ENCODE peak calls at places on chromosome 16, in five cellular contexts. N, W, A, M and X are unnamed samples.

GRCh38 chr16:82157836-82158235 is 12.2 kb downstream of the MPHOSPH6 start:
- DNase-seq in A (no peak), W (peak; percentile 3), N (peak; percentile 85), M (no peak), X (no peak)

GRCh38 chr16:46916980-46917379 is 32.8 kb downstream of the GPT2 start:
- DNase-seq in M (no peak), W (no peak), A (peak; percentile 25), N (no peak), X (no peak)

GRCh38 chr16:84286568-84287220 is 8.0 kb upstream of the WFDC1 start:
- DNase-seq in N (no peak), W (peak; percentile 86), A (no peak), M (no peak), X (no peak)

GRCh38 chr16:31213342-31213741 is 577 bp upstream of the TRIM72 start:
- DNase-seq in W (no peak), A (no peak), M (no peak), N (no peak), X (no peak)

GRCh38 chr16:78676351-78676750 is 576.9 kb downstream of the WWOX start:
- DNase-seq in M (no peak), A (no peak), W (no peak), N (no peak), X (no peak)

GRCh38 chr16:83345846-83346245 is 461.9 kb upstream of the HSBP1 start:
- DNase-seq in M (no peak), W (no peak), N (no peak), A (no peak), X (no peak)

GRCh38 chr16:9438991-9439390 is 347.5 kb downstream of the HAPSTR1 start:
- DNase-seq in N (no peak), W (no peak), A (no peak), M (no peak), X (no peak)

GRCh38 chr16:71456801-71457200 is 5.2 kb downstream of the ZNF23 start:
- DNase-seq in W (no peak), A (no peak), N (no peak), M (no peak), X (no peak)

GRCh38 chr16:57304169-57305061 is 19.9 kb upstream of the PLLP start:
- DNase-seq in N (no peak), A (peak; percentile 63), M (peak; percentile 65), W (peak; percentile 36), X (no peak)

GRCh38 chr16:22183335-22183734 is 21.0 kb downstream of the SDR42E2 start:
- DNase-seq in M (no peak), W (no peak), A (no peak), N (no peak), X (no peak)

GRCh38 chr16:825298-826061 is 24.9 kb upstream of the GNG13 start:
- DNase-seq in M (no peak), A (no peak), N (no peak), W (peak; percentile 34), X (no peak)

GRCh38 chr16:67150058-67150832 is 553 bp downstream of the B3GNT9 start:
- DNase-seq in A (peak; percentile 51), N (peak; percentile 31), M (no peak), W (peak; percentile 84), X (no peak)
- TF ChIP-seq CTCF in A (no peak), N (no peak), M (no peak), W (no peak), X (no peak)

GRCh38 chr16:66569827-66570405 is 3.7 kb downstream of the CMTM1 start:
- DNase-seq in W (peak; percentile 74), M (no peak), A (peak; percentile 38), N (no peak), X (no peak)
- H3K4me3 ChIP-seq in W (no peak overlapping the region), M (no peak overlapping the region), A (no peak overlapping the region), N (no peak overlapping the region), X (no peak overlapping the region)

DNA sequence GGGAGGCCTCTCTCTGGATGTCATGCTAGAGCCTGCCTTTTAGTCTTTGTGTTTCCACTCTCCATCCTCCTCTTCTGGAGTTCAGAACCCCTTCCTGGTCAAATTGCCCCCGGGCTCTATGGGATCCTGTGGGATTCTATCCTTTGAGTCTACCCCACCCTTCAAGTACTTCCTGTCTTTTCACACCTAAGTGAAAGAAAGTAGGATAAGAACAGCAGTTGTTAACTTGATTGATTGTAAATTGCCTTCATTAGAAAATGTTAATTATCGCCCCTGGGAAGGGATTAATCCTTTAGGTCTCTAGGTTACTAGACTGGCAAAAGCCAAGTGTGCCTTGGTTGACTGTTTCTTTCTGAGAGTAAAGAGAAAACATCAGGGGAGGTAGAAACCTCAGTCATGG is 30.1 kb downstream of the PRKCB start:
- DNase-seq in N (no peak), M (no peak), A (no peak), W (no peak), X (no peak)
- H3K4me1 ChIP-seq in N (peaks cover 17% of the 10 kb centered on the region), M (peaks cover 7% of the 10 kb centered on the region), A (no peaks in the 10 kb centered on the region), W (no peaks in the 10 kb centered on the region), X (no peaks in the 10 kb centered on the region)

GRCh38 chr16:90084215-90084614 is 7.1 kb upstream of the PRDM7 start:
- DNase-seq in N (no peak), A (no peak), M (no peak), W (no peak), X (no peak)

GRCh38 chr16:90078594-90078895 is 1.4 kb upstream of the PRDM7 start:
- DNase-seq in A (no peak), N (no peak), W (no peak), M (no peak), X (no peak)

GRCh38 chr16:90083139-90083538 is 6.0 kb upstream of the PRDM7 start:
- DNase-seq in A (no peak), N (no peak), W (no peak), M (no peak), X (no peak)

GRCh38 chr16:90077757-90078593 is 844 bp upstream of the PRDM7 start:
- DNase-seq in N (peak; percentile 60), A (peak; percentile 10), M (no peak), W (peak; percentile 42), X (no peak)

DNA sequence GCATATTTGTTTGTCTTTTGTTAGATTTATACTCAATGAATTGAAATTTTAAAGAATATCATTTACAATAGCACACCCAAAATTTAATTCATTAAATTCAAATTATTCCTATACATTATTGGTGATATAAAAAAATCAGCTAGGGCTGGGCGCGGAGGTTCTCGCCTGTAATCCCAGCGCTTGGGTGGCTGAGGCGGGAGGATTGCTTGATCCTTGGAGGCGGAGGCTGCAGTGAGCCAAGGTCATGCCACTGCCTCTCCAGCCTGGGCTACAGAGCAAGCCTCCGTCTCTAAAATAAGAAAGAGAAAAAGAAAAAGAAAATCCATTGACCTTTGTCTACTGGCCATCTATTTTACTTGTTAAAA is 4.5 kb upstream of the PRDM7 start:
- DNase-seq in W (no peak), M (no peak), N (no peak), A (no peak), X (no peak)
- TF ChIP-seq CTCF in W (no peak), M (no peak), N (no peak), A (no peak), X (no peak)